ENCODE peak calls at places on chromosomes 12 and 14, in eight cellular contexts. One of them, this sample, is unnamed.
A peak's percentile ranks its signal among the peaks of the same experiment; 100 is the strongest.

GRCh38 chr14:70357557-70357956 is 1.9 kb downstream of the COX16 start:
- DNase-seq in OCI-LY7: no peak
- DNase-seq in PC-3: no peak
- DNase-seq in HCT116: no peak
- DNase-seq in MM.1S: no peak
- DNase-seq in GM23248: no peak
- DNase-seq in GM23338: no peak
- DNase-seq in PC-9: no peak
- DNase-seq in this sample: no peak

GRCh38 chr12:69903548-69903947 is 78.5 kb downstream of the MYRFL start:
- DNase-seq in OCI-LY7: no peak
- DNase-seq in PC-3: no peak
- DNase-seq in HCT116: no peak
- DNase-seq in MM.1S: no peak
- DNase-seq in GM23248: no peak
- DNase-seq in GM23338: no peak
- DNase-seq in PC-9: no peak
- DNase-seq in this sample: peak; percentile 74

GRCh38 chr14:68787235-68787727 is 5.6 kb downstream of the ZFP36L1 start:
- DNase-seq in OCI-LY7: no peak
- DNase-seq in PC-3: no peak
- DNase-seq in HCT116: no peak
- DNase-seq in MM.1S: no peak
- DNase-seq in GM23248: peak; percentile 71
- DNase-seq in GM23338: peak; percentile 57
- DNase-seq in PC-9: no peak
- DNase-seq in this sample: no peak

GRCh38 chr12:101021911-101022388 is 188.1 kb downstream of the SLC5A8 start:
- DNase-seq in OCI-LY7: no peak
- DNase-seq in PC-3: peak; percentile 77
- DNase-seq in HCT116: peak; percentile 70
- DNase-seq in MM.1S: no peak
- DNase-seq in GM23248: peak; percentile 96
- DNase-seq in GM23338: no peak
- DNase-seq in PC-9: peak; percentile 74
- DNase-seq in this sample: no peak

GRCh38 chr14:100612879-100613455 is 25.8 kb upstream of the BEGAIN start:
- DNase-seq in OCI-LY7: no peak
- DNase-seq in PC-3: no peak
- DNase-seq in HCT116: no peak
- DNase-seq in MM.1S: no peak
- DNase-seq in GM23248: no peak
- DNase-seq in GM23338: no peak
- DNase-seq in PC-9: no peak
- DNase-seq in this sample: no peak

GRCh38 chr14:103386632-103387329 is 1.6 kb downstream of the MARK3 start:
- DNase-seq in OCI-LY7: peak; percentile 19
- DNase-seq in PC-3: no peak
- DNase-seq in HCT116: no peak
- DNase-seq in MM.1S: no peak
- DNase-seq in GM23248: peak; percentile 69
- DNase-seq in GM23338: peak; percentile 37
- DNase-seq in PC-9: no peak
- DNase-seq in this sample: peak; percentile 63

GRCh38 chr14:100875126-100875525 is 28.4 kb downstream of the RTL1 start:
- DNase-seq in OCI-LY7: no peak
- DNase-seq in PC-3: no peak
- DNase-seq in HCT116: no peak
- DNase-seq in MM.1S: no peak
- DNase-seq in GM23248: no peak
- DNase-seq in GM23338: no peak
- DNase-seq in PC-9: no peak
- DNase-seq in this sample: no peak

GRCh38 chr12:64220046-64220445 is 2.0 kb downstream of the KICS2 start:
- DNase-seq in OCI-LY7: no peak
- DNase-seq in PC-3: no peak
- DNase-seq in HCT116: no peak
- DNase-seq in MM.1S: no peak
- DNase-seq in GM23248: no peak
- DNase-seq in GM23338: no peak
- DNase-seq in PC-9: no peak
- DNase-seq in this sample: no peak

GRCh38 chr14:70955543-70956480 is 48.6 kb downstream of the PCNX1 start:
- DNase-seq in OCI-LY7: peak; percentile 27
- DNase-seq in PC-3: peak; percentile 44
- DNase-seq in HCT116: no peak
- DNase-seq in MM.1S: peak; percentile 39
- DNase-seq in GM23248: peak; percentile 64
- DNase-seq in GM23338: peak; percentile 41
- DNase-seq in PC-9: peak; percentile 43
- DNase-seq in this sample: peak; percentile 77

GRCh38 chr12:14774074-14774943 is 29.0 kb downstream of the WBP11 start:
- DNase-seq in OCI-LY7: peak; percentile 98
- DNase-seq in PC-3: peak; percentile 95
- DNase-seq in HCT116: peak; percentile 74
- DNase-seq in MM.1S: peak; percentile 91
- DNase-seq in GM23248: peak; percentile 98
- DNase-seq in GM23338: peak; percentile 99
- DNase-seq in PC-9: peak; percentile 84
- DNase-seq in this sample: no peak

GRCh38 chr14:22226381-22226780 is 362.6 kb downstream of the DAD1 start:
- DNase-seq in OCI-LY7: peak; percentile 27
- DNase-seq in PC-3: peak; percentile 77
- DNase-seq in HCT116: no peak
- DNase-seq in MM.1S: no peak
- DNase-seq in GM23248: peak; percentile 2
- DNase-seq in GM23338: peak; percentile 68
- DNase-seq in PC-9: no peak
- DNase-seq in this sample: peak; percentile 94

GRCh38 chr14:67987596-67987995 is 168.0 kb downstream of the RAD51B start:
- DNase-seq in OCI-LY7: no peak
- DNase-seq in PC-3: no peak
- DNase-seq in HCT116: no peak
- DNase-seq in MM.1S: no peak
- DNase-seq in GM23248: peak; percentile 85
- DNase-seq in GM23338: no peak
- DNase-seq in PC-9: no peak
- DNase-seq in this sample: no peak

GRCh38 chr12:90959538-90960139 is 4.7 kb upstream of the CCER1 start:
- DNase-seq in OCI-LY7: peak; percentile 46
- DNase-seq in PC-3: peak; percentile 77
- DNase-seq in HCT116: peak; percentile 39
- DNase-seq in MM.1S: peak; percentile 66
- DNase-seq in GM23248: peak; percentile 75
- DNase-seq in GM23338: peak; percentile 74
- DNase-seq in PC-9: no peak
- DNase-seq in this sample: peak; percentile 82

GRCh38 chr12:19681007-19681406 is 241.7 kb downstream of the AEBP2 start:
- DNase-seq in OCI-LY7: no peak
- DNase-seq in PC-3: no peak
- DNase-seq in HCT116: no peak
- DNase-seq in MM.1S: no peak
- DNase-seq in GM23248: no peak
- DNase-seq in GM23338: peak; percentile 41
- DNase-seq in PC-9: no peak
- DNase-seq in this sample: no peak

GRCh38 chr14:39175445-39176262 is 600 bp downstream of the PNN start:
- DNase-seq in OCI-LY7: peak; percentile 68
- DNase-seq in PC-3: peak; percentile 33
- DNase-seq in HCT116: no peak
- DNase-seq in MM.1S: no peak
- DNase-seq in GM23248: peak; percentile 59
- DNase-seq in GM23338: peak; percentile 60
- DNase-seq in PC-9: no peak
- DNase-seq in this sample: peak; percentile 86

DNA sequence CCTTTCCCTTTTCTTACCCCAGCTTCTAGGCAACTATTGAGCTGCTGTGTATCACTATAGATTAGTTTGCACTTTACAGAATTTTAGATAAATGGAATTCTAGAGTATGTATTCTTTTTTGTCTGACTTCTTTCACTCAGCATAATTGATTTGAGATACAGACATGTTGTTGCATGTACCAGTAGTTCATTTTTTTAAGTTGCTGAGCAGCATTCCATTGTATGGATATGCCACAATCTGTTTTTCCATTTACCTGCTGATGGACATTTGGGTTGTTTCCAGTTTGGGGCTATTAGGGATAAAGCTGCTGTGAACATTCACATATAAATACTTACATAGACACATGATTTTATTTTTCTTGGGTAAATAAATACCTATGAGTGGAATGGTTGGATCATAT is 135.7 kb downstream of the IGF1 start:
- DNase-seq in OCI-LY7: no peak
- DNase-seq in PC-3: no peak
- DNase-seq in HCT116: no peak
- DNase-seq in MM.1S: no peak
- DNase-seq in GM23248: no peak
- DNase-seq in GM23338: no peak
- DNase-seq in PC-9: no peak
- DNase-seq in this sample: no peak
- H3K9me2 ChIP-seq in OCI-LY7: no peaks in the 10 kb centered on the region
- H3K9me2 ChIP-seq in PC-3: no peaks in the 10 kb centered on the region
- H3K9me2 ChIP-seq in HCT116: no peaks in the 10 kb centered on the region
- H3K9me2 ChIP-seq in MM.1S: no peaks in the 10 kb centered on the region
- H3K9me2 ChIP-seq in GM23248: no peaks in the 10 kb centered on the region
- H3K9me2 ChIP-seq in GM23338: no peaks in the 10 kb centered on the region
- H3K9me2 ChIP-seq in PC-9: no peaks in the 10 kb centered on the region
- H3K9me2 ChIP-seq in this sample: no peaks in the 10 kb centered on the region

GRCh38 chr12:106804668-106805067 is 30.2 kb downstream of the RIC8B start:
- DNase-seq in OCI-LY7: no peak
- DNase-seq in PC-3: no peak
- DNase-seq in HCT116: no peak
- DNase-seq in MM.1S: no peak
- DNase-seq in GM23248: no peak
- DNase-seq in GM23338: no peak
- DNase-seq in PC-9: no peak
- DNase-seq in this sample: no peak

GRCh38 chr12:106801167-106801708 is 26.8 kb downstream of the RIC8B start:
- DNase-seq in OCI-LY7: no peak
- DNase-seq in PC-3: no peak
- DNase-seq in HCT116: no peak
- DNase-seq in MM.1S: no peak
- DNase-seq in GM23248: no peak
- DNase-seq in GM23338: no peak
- DNase-seq in PC-9: no peak
- DNase-seq in this sample: no peak

GRCh38 chr12:106801830-106802561 is 27.5 kb downstream of the RIC8B start:
- DNase-seq in OCI-LY7: no peak
- DNase-seq in PC-3: no peak
- DNase-seq in HCT116: no peak
- DNase-seq in MM.1S: no peak
- DNase-seq in GM23248: peak; percentile 4
- DNase-seq in GM23338: no peak
- DNase-seq in PC-9: no peak
- DNase-seq in this sample: no peak
- H3K9me2 ChIP-seq in OCI-LY7: no peaks in the 10 kb centered on the region
- H3K9me2 ChIP-seq in PC-3: no peaks in the 10 kb centered on the region
- H3K9me2 ChIP-seq in HCT116: no peaks in the 10 kb centered on the region
- H3K9me2 ChIP-seq in MM.1S: no peaks in the 10 kb centered on the region
- H3K9me2 ChIP-seq in GM23248: no peaks in the 10 kb centered on the region
- H3K9me2 ChIP-seq in GM23338: no peaks in the 10 kb centered on the region
- H3K9me2 ChIP-seq in PC-9: no peaks in the 10 kb centered on the region
- H3K9me2 ChIP-seq in this sample: no peaks in the 10 kb centered on the region

GRCh38 chr14:24804813-24805212 is 170.8 kb upstream of the GZMB start:
- DNase-seq in OCI-LY7: no peak
- DNase-seq in PC-3: no peak
- DNase-seq in HCT116: no peak
- DNase-seq in MM.1S: no peak
- DNase-seq in GM23248: peak; percentile 17
- DNase-seq in GM23338: no peak
- DNase-seq in PC-9: no peak
- DNase-seq in this sample: no peak

GRCh38 chr14:24808412-24808811 is 174.4 kb upstream of the GZMB start:
- DNase-seq in OCI-LY7: no peak
- DNase-seq in PC-3: no peak
- DNase-seq in HCT116: no peak
- DNase-seq in MM.1S: no peak
- DNase-seq in GM23248: no peak
- DNase-seq in GM23338: no peak
- DNase-seq in PC-9: no peak
- DNase-seq in this sample: no peak

GRCh38 chr14:24806061-24806678 is 172.2 kb upstream of the GZMB start:
- DNase-seq in OCI-LY7: peak; percentile 1
- DNase-seq in PC-3: peak; percentile 70
- DNase-seq in HCT116: no peak
- DNase-seq in MM.1S: peak; percentile 41
- DNase-seq in GM23248: peak; percentile 64
- DNase-seq in GM23338: peak; percentile 92
- DNase-seq in PC-9: peak; percentile 37
- DNase-seq in this sample: peak; percentile 90

GRCh38 chr14:24813089-24813815 is 179.3 kb upstream of the GZMB start:
- DNase-seq in OCI-LY7: no peak
- DNase-seq in PC-3: no peak
- DNase-seq in HCT116: no peak
- DNase-seq in MM.1S: no peak
- DNase-seq in GM23248: no peak
- DNase-seq in GM23338: no peak
- DNase-seq in PC-9: no peak
- DNase-seq in this sample: no peak

DNA sequence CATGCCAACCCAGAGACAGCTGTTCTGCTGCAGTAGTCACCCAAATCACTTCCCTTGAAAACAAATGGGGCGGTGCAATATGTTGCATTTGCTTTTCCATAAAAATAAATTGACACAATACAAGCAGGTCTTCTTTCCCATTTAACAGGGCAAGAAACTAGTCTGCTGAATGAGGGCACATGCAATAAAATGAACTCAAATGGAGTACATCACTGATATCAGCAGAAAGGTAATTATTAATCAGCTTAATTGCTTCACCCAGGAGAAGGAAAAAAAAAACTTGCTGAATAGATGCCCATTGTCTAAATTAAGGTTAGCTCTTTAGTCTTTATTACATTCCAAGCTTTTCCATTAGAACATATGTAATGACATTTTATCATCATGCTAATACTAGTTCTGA is 175.2 kb upstream of the GZMB start:
- DNase-seq in OCI-LY7: no peak
- DNase-seq in PC-3: no peak
- DNase-seq in HCT116: no peak
- DNase-seq in MM.1S: no peak
- DNase-seq in GM23248: no peak
- DNase-seq in GM23338: no peak
- DNase-seq in PC-9: no peak
- DNase-seq in this sample: no peak
- H3K9me2 ChIP-seq in OCI-LY7: no peaks in the 10 kb centered on the region
- H3K9me2 ChIP-seq in PC-3: no peaks in the 10 kb centered on the region
- H3K9me2 ChIP-seq in HCT116: no peaks in the 10 kb centered on the region
- H3K9me2 ChIP-seq in MM.1S: no peaks in the 10 kb centered on the region
- H3K9me2 ChIP-seq in GM23248: no peaks in the 10 kb centered on the region
- H3K9me2 ChIP-seq in GM23338: no peaks in the 10 kb centered on the region
- H3K9me2 ChIP-seq in PC-9: no peaks in the 10 kb centered on the region
- H3K9me2 ChIP-seq in this sample: no peaks in the 10 kb centered on the region

DNA sequence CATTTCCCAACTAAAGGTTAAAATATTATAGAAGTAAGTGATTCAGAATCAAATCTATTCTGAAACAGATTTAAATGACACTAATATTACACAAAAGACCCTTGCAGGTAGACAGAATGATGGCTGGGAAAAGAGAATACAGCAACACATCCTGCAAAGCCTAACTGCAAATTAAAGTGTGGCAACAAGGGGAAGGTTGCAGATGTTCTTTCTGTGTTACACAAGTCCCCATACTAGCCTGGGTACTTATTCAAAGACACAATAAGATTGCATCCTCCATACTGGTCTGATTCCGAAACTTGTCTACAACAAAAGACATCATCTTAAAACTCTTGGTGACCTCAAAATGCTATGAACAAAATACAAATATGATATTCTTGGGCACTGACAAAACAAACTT is 50.5 kb downstream of the R3HDM2 start:
- DNase-seq in OCI-LY7: no peak
- DNase-seq in PC-3: no peak
- DNase-seq in HCT116: no peak
- DNase-seq in MM.1S: peak; percentile 31
- DNase-seq in GM23248: no peak
- DNase-seq in GM23338: no peak
- DNase-seq in PC-9: no peak
- DNase-seq in this sample: no peak
- H3K9me2 ChIP-seq in OCI-LY7: no peaks in the 10 kb centered on the region
- H3K9me2 ChIP-seq in PC-3: no peaks in the 10 kb centered on the region
- H3K9me2 ChIP-seq in HCT116: no peaks in the 10 kb centered on the region
- H3K9me2 ChIP-seq in MM.1S: no peaks in the 10 kb centered on the region
- H3K9me2 ChIP-seq in GM23248: no peaks in the 10 kb centered on the region
- H3K9me2 ChIP-seq in GM23338: no peaks in the 10 kb centered on the region
- H3K9me2 ChIP-seq in PC-9: no peaks in the 10 kb centered on the region
- H3K9me2 ChIP-seq in this sample: no peaks in the 10 kb centered on the region

This sample was measured in Karpas-422.